ENCODE peak calls at places on chromosomes 13 and 19, in seven cellular contexts. S is glutamatergic neuron, V is left lung, R is left ventricle myocardium inferior, M is dorsolateral prefrontal cortex, O is cardiac muscle cell, W is body of pancreas. Y is an unnamed sample.

GRCh38 chr19:32104465-32105235 is 240.8 kb upstream of the ZNF507 start:
- DNase-seq in M (no peak), W (peak), R (no peak), S (no peak), V (no peak), O (peak), Y (no peak)

GRCh38 chr13:49288458-49288857 is 40.7 kb downstream of the CDADC1 start:
- DNase-seq in W (no peak), O (no peak), M (no peak), S (no peak), R (no peak), V (no peak), Y (no peak)

GRCh38 chr19:47111682-47112165 is 1.9 kb downstream of the ZC3H4 start:
- DNase-seq in M (no peak), O (no peak), R (no peak), S (no peak), W (no peak), V (no peak), Y (no peak)

GRCh38 chr13:19089315-19089714 is 92.3 kb downstream of the TUBA3C start:
- DNase-seq in S (no peak), O (no peak), M (no peak), V (no peak), W (peak), R (no peak), Y (no peak)

GRCh38 chr19:49637865-49638350 is 2.0 kb downstream of the RRAS start:
- DNase-seq in V (peak), M (no peak), R (peak), W (peak), O (peak), S (peak), Y (peak)

GRCh38 chr13:28533049-28533436 is 38.1 kb upstream of the FLT1 start:
- DNase-seq in M (no peak), V (no peak), O (peak), W (no peak), S (no peak), R (no peak), Y (no peak)

GRCh38 chr19:34661357-34661756 is 15.6 kb downstream of the SCGB2B2 start:
- DNase-seq in M (no peak), O (no peak), S (no peak), V (no peak), R (no peak), W (peak), Y (no peak)

GRCh38 chr19:6209233-6209632 is 70.5 kb downstream of the MLLT1 start:
- DNase-seq in M (no peak), O (no peak), V (peak), S (no peak), W (no peak), R (no peak), Y (no peak)

GRCh38 chr19:42250666-42251531 is 4.0 kb downstream of the ERF start:
- DNase-seq in R (peak), W (peak), S (no peak), V (no peak), M (no peak), O (peak), Y (no peak)

GRCh38 chr19:5178051-5178450 is 162.6 kb downstream of the PTPRS start:
- DNase-seq in S (no peak), V (no peak), M (no peak), R (no peak), W (no peak), O (no peak), Y (no peak)

GRCh38 chr13:27472441-27472840 is 22.1 kb upstream of the MTIF3 start:
- DNase-seq in R (no peak), O (no peak), M (no peak), S (no peak), V (no peak), W (no peak), Y (no peak)

GRCh38 chr19:33233056-33233873 is 7.6 kb upstream of the SLC7A10 start:
- DNase-seq in W (no peak), S (no peak), R (no peak), O (no peak), M (no peak), V (no peak), Y (no peak)

GRCh38 chr19:48913114-48913513 is 13.0 kb downstream of the NUCB1 start:
- DNase-seq in W (no peak), O (no peak), R (no peak), V (no peak), M (no peak), S (no peak), Y (no peak)

GRCh38 chr19:4369888-4370260 is 26.5 kb downstream of the MPND start:
- DNase-seq in V (peak), R (no peak), W (peak), M (no peak), O (no peak), S (peak), Y (no peak)

GRCh38 chr19:4368128-4368820 is 24.9 kb downstream of the MPND start:
- DNase-seq in M (no peak), S (no peak), V (no peak), W (no peak), R (no peak), O (peak), Y (no peak)

GRCh38 chr19:51513968-51514367 is 12.4 kb upstream of the SIGLEC12 start:
- DNase-seq in V (no peak), R (no peak), M (no peak), S (no peak), W (no peak), O (no peak), Y (no peak)

GRCh38 chr19:3080281-3080680 is 13.9 kb upstream of the GNA11 start:
- DNase-seq in R (no peak), M (no peak), S (no peak), O (no peak), W (no peak), V (no peak), Y (peak)

GRCh38 chr13:24176351-24177101 is 16.0 kb downstream of the SPATA13 start:
- DNase-seq in V (no peak), M (no peak), O (no peak), W (peak), R (no peak), S (no peak), Y (no peak)

GRCh38 chr19:49560358-49560900 is 19.9 kb downstream of the NOSIP start:
- DNase-seq in S (no peak), O (no peak), V (no peak), R (peak), M (peak), W (peak), Y (no peak)

GRCh38 chr13:25406377-25406776 is 34.6 kb downstream of the ATP8A2 start:
- DNase-seq in V (no peak), M (no peak), O (no peak), S (no peak), W (no peak), R (no peak), Y (no peak)
- TF ChIP-seq CTCF in V (no peak), M (no peak), O (no peak), S (no peak), W (no peak), R (no peak), Y (no peak)

DNA sequence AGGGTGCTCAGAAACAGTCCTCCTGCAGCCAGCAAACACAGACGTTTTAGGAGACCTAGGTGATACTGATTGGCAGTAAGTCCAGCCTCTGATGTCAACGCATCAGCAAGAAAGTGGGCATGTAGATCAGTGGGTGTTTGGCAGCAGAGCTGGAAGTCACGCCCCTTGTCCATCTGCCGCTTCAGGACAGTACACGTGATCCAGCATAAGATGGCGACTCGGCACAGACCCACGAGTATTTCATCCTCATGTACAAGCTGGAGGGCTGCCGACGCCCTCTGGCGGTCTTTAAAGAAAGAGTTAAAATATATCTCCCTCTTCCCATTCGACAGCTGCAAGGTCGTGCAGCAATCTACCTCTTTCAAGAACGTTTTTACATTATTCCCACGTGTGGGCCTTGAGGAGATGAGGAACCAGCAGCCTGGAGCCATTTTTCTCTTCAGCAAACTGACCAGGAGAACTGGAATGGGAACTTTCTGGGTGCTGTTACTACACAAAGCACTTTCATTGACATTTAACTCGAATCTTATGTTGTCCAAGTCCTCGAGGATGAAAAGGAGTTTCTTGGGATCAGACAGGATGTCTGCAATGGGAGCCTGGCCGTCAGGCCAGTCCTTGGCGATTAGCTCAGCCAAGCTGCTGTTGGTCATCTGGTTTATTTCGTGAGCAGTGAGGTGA is 22.3 kb downstream of the NLRP11 start:
- DNase-seq in O (peak), W (peak), V (peak), M (no peak), S (peak), R (peak), Y (no peak)
- TF ChIP-seq CTCF in O (peak), W (peak), V (no peak), M (no peak), S (peak), R (peak), Y (no peak)

GRCh38 chr19:11587973-11588631 is 9.2 kb upstream of the ZNF627 start:
- DNase-seq in S (no peak), O (no peak), V (no peak), W (peak), R (no peak), M (no peak), Y (no peak)
- TF ChIP-seq CTCF in S (peak), O (no peak), V (peak), W (no peak), R (no peak), M (no peak), Y (no peak)

GRCh38 chr19:45469835-45470146 is 2.0 kb downstream of the FOSB start:
- DNase-seq in O (no peak), W (no peak), S (no peak), M (no peak), V (no peak), R (no peak), Y (no peak)

GRCh38 chr19:45470147-45471081 is 2.6 kb downstream of the FOSB start:
- DNase-seq in R (no peak), W (peak), M (peak), O (peak), V (no peak), S (no peak), Y (peak)

GRCh38 chr19:45468803-45469131 is 971 bp downstream of the FOSB start:
- DNase-seq in W (no peak), O (no peak), R (no peak), M (no peak), V (no peak), S (no peak), Y (no peak)

GRCh38 chr19:45468159-45468651 is 409 bp downstream of the FOSB start:
- DNase-seq in S (no peak), V (peak), W (peak), O (peak), R (no peak), M (no peak), Y (no peak)

GRCh38 chr19:45469132-45469834 is 1.5 kb downstream of the FOSB start:
- DNase-seq in V (peak), W (peak), R (peak), M (peak), S (peak), O (peak), Y (peak)
- TF ChIP-seq CTCF in V (no peak), W (no peak), R (no peak), M (no peak), S (no peak), O (no peak), Y (no peak)

GRCh38 chr13:110109910-110110309 is 197.0 kb downstream of the COL4A1 start:
- DNase-seq in O (peak), M (peak), S (no peak), W (peak), R (peak), V (peak), Y (peak)
- TF ChIP-seq CTCF in O (no peak), M (no peak), S (no peak), W (no peak), R (no peak), V (no peak), Y (no peak)

DNA sequence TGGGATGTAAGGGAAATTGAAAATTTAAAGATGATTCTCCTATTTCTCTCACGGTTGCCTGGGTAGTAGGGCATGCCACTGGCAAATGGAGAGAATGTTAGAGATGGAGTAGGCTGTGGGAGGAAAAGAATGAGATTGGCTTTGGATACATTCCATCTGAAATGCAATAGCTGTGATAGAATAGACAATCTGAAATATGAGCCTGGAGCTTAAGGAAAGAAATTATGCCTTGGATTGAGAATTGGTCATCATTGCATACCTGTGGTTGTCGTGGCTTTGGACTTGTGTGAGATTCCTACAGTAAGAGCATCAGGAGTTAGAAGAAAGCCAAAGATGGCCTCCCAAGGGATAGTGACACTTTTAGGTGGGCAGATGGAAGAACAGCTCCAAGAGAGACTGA is 305.1 kb upstream of the SLC10A2 start:
- DNase-seq in R (no peak), V (no peak), W (no peak), M (no peak), S (no peak), O (no peak), Y (no peak)
- TF ChIP-seq CTCF in R (no peak), V (no peak), W (no peak), M (no peak), S (no peak), O (no peak), Y (no peak)

DNA sequence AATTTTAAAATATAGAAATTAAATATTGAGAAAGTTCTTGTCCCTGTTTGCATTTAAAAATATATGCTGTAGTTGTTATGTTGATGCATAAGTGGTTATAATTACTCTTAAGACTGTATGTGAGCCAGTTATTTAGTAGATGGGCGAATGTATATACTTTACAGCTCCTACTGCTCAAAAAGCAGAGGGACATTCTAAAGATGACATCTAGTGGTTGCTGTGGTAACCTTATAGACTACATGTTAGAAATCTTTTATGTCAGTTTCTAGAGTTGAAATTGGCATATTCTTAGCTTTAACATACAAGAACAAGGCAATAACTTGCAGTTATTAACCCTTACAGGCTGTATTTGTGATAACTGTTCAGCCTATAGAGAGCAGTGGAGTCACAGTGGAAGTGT is 160.5 kb downstream of the OLFM4 start:
- DNase-seq in S (no peak), V (no peak), O (no peak), M (no peak), R (no peak), W (no peak), Y (no peak)
- TF ChIP-seq CTCF in S (no peak), V (no peak), O (no peak), M (no peak), R (peak), W (peak), Y (no peak)

DNA sequence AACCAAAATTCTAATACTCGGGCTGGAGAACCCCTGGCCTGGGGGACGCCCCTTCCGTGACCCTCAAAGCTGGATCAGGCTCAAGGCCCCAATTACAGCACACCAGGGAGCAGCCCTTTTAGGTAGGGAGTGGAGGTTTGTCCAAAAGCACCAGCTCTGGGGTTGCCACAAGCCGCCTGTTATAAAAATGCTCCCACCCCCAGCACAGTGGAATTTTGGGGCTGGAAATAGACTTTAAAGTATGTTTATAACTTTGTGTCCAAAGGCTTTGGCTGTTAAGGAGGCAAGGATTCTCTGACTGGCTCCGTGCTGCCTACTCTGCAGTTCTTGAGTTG is 564 bp upstream of the GMIP start:
- DNase-seq in R (no peak), S (no peak), W (no peak), M (no peak), V (no peak), O (no peak), Y (no peak)
- TF ChIP-seq CTCF in R (no peak), S (peak), W (no peak), M (no peak), V (peak), O (no peak), Y (no peak)

DNA sequence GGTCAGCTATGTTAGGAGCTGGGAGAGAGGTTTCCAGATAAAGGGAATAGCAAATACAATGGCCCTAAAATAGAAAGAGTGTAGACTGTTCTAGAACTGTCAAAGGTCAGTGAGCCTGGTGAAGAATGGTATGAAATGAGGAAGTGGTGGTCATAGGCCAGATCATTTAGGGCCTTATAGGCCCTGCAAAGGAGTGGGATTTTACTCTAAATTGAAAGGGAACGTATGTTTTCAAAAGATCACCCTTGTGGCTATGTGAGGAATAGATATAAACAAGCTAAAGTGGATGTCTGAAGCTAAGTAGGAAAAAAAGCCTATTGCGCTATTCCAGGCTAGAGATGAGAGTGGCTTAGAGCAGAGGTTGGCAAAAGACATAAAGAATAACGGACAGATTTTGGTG is 70.7 kb upstream of the TDRD3 start:
- DNase-seq in S (no peak), R (no peak), W (no peak), M (no peak), V (no peak), O (no peak), Y (no peak)
- TF ChIP-seq CTCF in S (no peak), R (no peak), W (no peak), M (no peak), V (no peak), O (no peak), Y (no peak)

GRCh38 chr19:1383311-1384084 is at the start of gene NDUFS7:
- DNase-seq in V (peak), W (peak), O (peak), S (peak), R (peak), M (peak), Y (peak)
- TF ChIP-seq CTCF in V (no peak), W (peak), O (peak), S (no peak), R (peak), M (no peak), Y (peak)